ENCODE peak calls at places on chromosome 10, in five cellular contexts. Z is HCT116, H is upper lobe of left lung, Y is stomach, V is transverse colon. R is an unnamed sample. For H3K4me1, the result is how much of the 10 kb centered on the place peaks cover.

GRCh38 chr10:36345770-36346169 is 703.7 kb upstream of the FZD8 start:
- DNase-seq in Z (no peak), Y (no peak), V (no peak), H (no peak), R (no peak)

GRCh38 chr10:11285171-11285570 is 267.5 kb downstream of the CELF2 start:
- DNase-seq in V (no peak), Y (no peak), H (no peak), Z (no peak), R (no peak)

GRCh38 chr10:97575101-97575668 is 2.6 kb downstream of the ANKRD2 start:
- DNase-seq in H (no peak), Z (no peak), V (no peak), Y (no peak), R (no peak)

GRCh38 chr10:98186681-98187080 is 52.2 kb downstream of the R3HCC1L start:
- DNase-seq in Y (no peak), Z (no peak), V (no peak), H (no peak), R (no peak)

GRCh38 chr10:122239578-122240257 is 31.4 kb upstream of the BTBD16 start:
- DNase-seq in Y (no peak), H (no peak), Z (no peak), V (no peak), R (no peak)

GRCh38 chr10:4095171-4095570 is 310.2 kb upstream of the KLF6 start:
- DNase-seq in V (no peak), Z (no peak), H (no peak), Y (no peak), R (no peak)

GRCh38 chr10:77333610-77334340 is 303.8 kb downstream of the KCNMA1 start:
- DNase-seq in V (no peak), Y (no peak), H (no peak), Z (no peak), R (no peak)

GRCh38 chr10:117411440-117412428 is 36.5 kb upstream of the PDZD8 start:
- DNase-seq in V (no peak), Y (peak), Z (no peak), H (peak), R (no peak)

GRCh38 chr10:89090760-89091455 is 100.3 kb downstream of the FAS start:
- DNase-seq in H (no peak), V (no peak), Y (no peak), Z (no peak), R (no peak)

GRCh38 chr10:14653271-14654161 is 121.2 kb downstream of the FAM107B start:
- DNase-seq in Z (no peak), V (no peak), Y (peak), H (no peak), R (no peak)

GRCh38 chr10:18501198-18501597 is 150.2 kb downstream of the NSUN6 start:
- DNase-seq in H (no peak), V (no peak), Y (no peak), Z (no peak), R (no peak)

GRCh38 chr10:17737021-17737965 is 14.7 kb upstream of the TMEM236 start:
- DNase-seq in Y (peak), V (no peak), H (no peak), Z (no peak), R (no peak)

GRCh38 chr10:64156131-64156530 is 634.9 kb downstream of the REEP3 start:
- DNase-seq in Z (no peak), Y (no peak), V (no peak), H (no peak), R (no peak)

GRCh38 chr10:96493871-96494525 is 19.7 kb downstream of the TLL2 start:
- DNase-seq in Z (no peak), V (no peak), Y (no peak), H (peak), R (no peak)

GRCh38 chr10:102931643-102932042 is 13.5 kb downstream of the CNNM2 start:
- DNase-seq in Y (no peak), Z (no peak), H (no peak), V (no peak), R (no peak)

GRCh38 chr10:2589226-2589625 is 478.1 kb upstream of the PFKP start:
- DNase-seq in Z (no peak), V (no peak), H (no peak), Y (no peak), R (no peak)

GRCh38 chr10:96497391-96497790 is 16.3 kb downstream of the TLL2 start:
- DNase-seq in Y (no peak), Z (no peak), V (no peak), H (no peak), R (no peak)

GRCh38 chr10:97543025-97543546 is 29.5 kb upstream of the ANKRD2 start:
- DNase-seq in Y (peak), H (no peak), Z (peak), V (peak), R (peak)

GRCh38 chr10:1249142-1249541 is 193.0 kb downstream of the WDR37 start:
- DNase-seq in H (no peak), Z (no peak), V (no peak), Y (no peak), R (no peak)

GRCh38 chr10:120587061-120587460 is 130.0 kb downstream of the PLPP4 start:
- DNase-seq in H (no peak), Z (no peak), V (no peak), Y (no peak), R (no peak)

GRCh38 chr10:47380341-47381215 is 3.5 kb downstream of the ZNF488 start:
- DNase-seq in V (peak), Z (no peak), H (no peak), Y (peak), R (no peak)

GRCh38 chr10:132826524-132827422 is 40.8 kb upstream of the NKX6-2 start:
- DNase-seq in H (no peak), Y (peak), V (no peak), Z (no peak), R (no peak)

GRCh38 chr10:34016541-34016940 is 682.1 kb upstream of the NRP1 start:
- DNase-seq in Y (no peak), Z (no peak), H (no peak), V (no peak), R (no peak)

GRCh38 chr10:61896854-61897661 is 4.4 kb upstream of the ARID5B start:
- DNase-seq in Z (peak), V (peak), Y (peak), H (peak), R (peak)

GRCh38 chr10:106107711-106108110 is 1056.8 kb downstream of the SORCS1 start:
- DNase-seq in V (no peak), Z (no peak), Y (no peak), H (no peak), R (no peak)

GRCh38 chr10:132480356-132480755 is 57.2 kb upstream of the INPP5A start:
- DNase-seq in V (no peak), H (no peak), Y (no peak), Z (no peak), R (no peak)

GRCh38 chr10:11798862-11799735 is 24.1 kb upstream of the PROSER2 start:
- DNase-seq in V (no peak), Y (no peak), H (peak), Z (no peak), R (no peak)

GRCh38 chr10:22655312-22655973 is 58.9 kb downstream of the PIP4K2A start:
- DNase-seq in Z (no peak), H (no peak), V (no peak), Y (no peak), R (peak)

GRCh38 chr10:1255166-1255565 is 199.0 kb downstream of the WDR37 start:
- DNase-seq in Y (no peak), H (no peak), Z (no peak), V (no peak), R (no peak)

GRCh38 chr10:68208424-68209042 is 23.4 kb downstream of the ATOH7 start:
- DNase-seq in V (peak), Y (peak), H (no peak), Z (peak), R (no peak)

GRCh38 chr10:86536294-86536861 is 14.8 kb upstream of the WAPL start:
- DNase-seq in V (peak), Y (no peak), Z (no peak), H (peak), R (no peak)

GRCh38 chr10:86533328-86533727 is 11.7 kb upstream of the WAPL start:
- DNase-seq in Z (no peak), H (no peak), V (no peak), Y (no peak), R (no peak)

GRCh38 chr10:86538547-86538946 is 17.0 kb upstream of the WAPL start:
- DNase-seq in Y (no peak), Z (no peak), H (no peak), V (peak), R (no peak)

DNA sequence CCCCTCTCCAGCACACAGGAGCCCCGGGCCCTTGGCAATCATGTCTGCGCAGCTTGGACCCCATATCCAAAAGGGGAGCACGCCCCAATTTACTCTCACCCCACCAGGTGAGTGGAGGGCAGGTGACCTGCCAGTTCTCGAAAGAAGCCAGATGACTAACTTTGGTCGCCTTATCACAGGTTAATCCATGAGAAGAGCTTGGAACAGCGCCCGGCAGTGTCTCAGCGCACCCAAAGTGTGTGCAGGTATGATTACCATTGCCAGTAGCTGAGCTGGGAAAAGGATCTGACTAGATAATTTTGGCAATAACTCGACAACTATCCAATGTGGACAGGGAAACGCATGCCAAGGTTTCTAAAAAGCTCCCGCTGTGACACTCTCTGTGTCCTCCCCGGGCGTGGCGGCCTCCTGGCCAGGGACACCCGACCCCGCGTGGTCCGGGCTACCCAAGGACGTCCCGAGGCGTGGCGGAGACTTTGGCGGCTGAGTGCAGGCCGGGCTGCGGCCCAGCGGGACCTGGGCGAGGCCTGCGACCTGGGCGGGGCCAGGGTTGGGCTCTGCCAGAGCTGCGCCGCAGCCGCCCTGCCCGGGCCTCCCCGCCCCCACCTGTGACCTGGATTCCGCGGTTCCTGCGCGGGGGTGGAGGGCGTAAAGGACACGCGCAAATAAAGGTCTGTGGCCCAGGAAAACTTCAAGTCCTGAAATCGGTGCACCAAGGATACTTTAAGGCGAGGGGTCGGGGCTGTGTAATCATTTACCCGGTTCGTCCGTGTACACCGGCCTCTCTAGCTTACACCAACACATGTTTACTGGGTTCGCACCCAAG is 13.7 kb upstream of the WAPL start:
- DNase-seq in V (peak), Y (peak), Z (peak), H (peak), R (peak)
- TF ChIP-seq POLR2AphosphoS5 in V (peak), Y (peak), Z (peak), H (peak), R (peak)

DNA sequence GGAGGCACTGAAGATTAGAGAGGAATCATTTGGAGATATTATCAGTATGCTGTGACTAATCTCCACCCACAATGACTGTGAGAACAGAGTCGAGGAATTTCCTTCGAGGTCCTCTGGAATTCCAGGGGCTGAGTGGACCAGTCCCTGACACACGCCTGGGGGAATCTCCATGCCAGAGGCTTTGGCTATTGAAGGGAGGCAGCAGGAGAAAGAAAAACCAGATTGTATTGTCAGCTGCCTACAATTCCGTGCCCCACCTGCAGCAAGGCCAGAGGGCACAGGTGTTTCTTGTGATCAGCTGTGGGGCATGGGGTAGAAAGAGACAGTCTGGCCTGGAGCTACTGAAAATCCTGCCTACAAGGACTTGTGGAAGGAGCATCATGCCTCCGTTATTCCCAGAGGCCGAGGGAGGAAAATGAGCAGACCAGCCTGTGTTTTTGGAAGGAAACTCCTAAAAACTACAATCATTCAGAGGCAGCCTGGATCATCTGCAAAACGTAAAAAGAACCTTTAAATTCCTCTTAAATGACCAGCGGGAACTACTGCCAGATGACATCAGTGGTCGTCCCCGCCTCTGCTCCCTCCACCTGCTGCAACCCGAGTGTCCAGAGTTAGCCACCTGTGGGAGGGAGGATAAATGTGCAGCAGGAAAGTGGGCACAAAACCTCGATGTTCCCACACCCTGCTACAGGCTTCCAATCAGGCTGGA is 25.4 kb upstream of the ANK3 start:
- DNase-seq in Z (no peak), H (no peak), V (no peak), Y (no peak), R (no peak)
- H3K4me1 ChIP-seq in Z (under half), H (under half), V (under half), Y (under half), R (under half)

DNA sequence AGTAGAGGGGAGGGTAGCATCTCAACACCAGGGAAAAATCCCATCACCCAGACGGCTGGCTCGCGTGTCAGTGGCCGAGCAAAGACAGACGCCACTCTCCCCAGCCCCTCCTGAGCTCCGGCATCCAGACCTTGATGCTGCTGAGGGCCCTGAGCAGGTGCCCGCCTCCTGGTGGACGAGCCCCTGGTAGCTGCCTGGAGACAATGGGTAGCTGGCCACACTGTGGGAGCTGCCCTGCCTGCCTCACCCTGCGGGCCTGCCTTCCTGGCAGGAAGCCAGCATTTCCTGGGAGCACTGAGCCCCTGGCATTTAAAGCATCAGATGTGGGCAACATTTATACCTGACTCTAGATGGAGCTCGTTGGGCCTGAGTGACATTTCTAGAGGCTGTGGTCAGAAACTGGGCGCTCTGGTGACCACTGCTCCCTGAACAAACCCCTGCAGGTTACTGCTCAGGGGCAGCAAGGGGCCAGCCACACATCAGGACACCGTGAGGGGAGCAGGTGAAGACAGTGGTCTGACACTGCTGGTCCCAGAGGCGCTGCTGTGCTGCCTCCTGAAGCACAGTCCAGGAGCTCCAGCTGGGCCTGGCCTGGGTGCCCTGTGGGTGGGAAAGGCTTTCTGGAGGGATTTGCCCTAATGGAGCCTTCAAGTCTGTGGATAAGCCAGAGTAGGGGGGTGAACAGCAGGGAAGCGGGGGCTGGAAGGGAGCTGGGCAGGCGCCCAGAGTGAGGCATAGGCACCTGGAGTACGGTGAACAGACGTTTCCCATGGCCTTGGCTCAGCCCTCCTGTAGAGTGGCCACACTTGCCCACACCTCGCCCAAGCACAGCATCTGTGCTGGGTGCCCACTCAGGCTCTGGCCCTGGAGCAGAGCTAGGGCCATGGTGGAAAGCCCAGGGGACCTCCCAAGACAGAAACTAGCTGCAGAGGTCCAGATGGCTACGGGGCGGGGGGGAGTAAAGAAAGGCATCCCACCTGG is 138.7 kb downstream of the MAPK8 start:
- DNase-seq in Z (no peak), V (no peak), Y (peak), H (peak), R (no peak)
- TF ChIP-seq CTCF in Z (no peak), V (no peak), Y (no peak), H (no peak), R (no peak)

GRCh38 chr10:5490032-5490431 is 9.3 kb downstream of the CALML5 start:
- DNase-seq in Z (no peak), H (no peak), V (no peak), Y (no peak), R (no peak)
- TF ChIP-seq POLR2AphosphoS5 in Z (no peak), H (no peak), V (no peak), Y (no peak), R (no peak)

GRCh38 chr10:10053051-10053450 is 964.6 kb upstream of the CELF2 start:
- DNase-seq in Z (no peak), V (no peak), Y (no peak), H (no peak), R (no peak)
- H3K4me1 ChIP-seq in Z (under half), V (under half), Y (under half), H (under half), R (under half)

GRCh38 chr10:93977442-93977841 is 16.3 kb upstream of the PLCE1 start:
- DNase-seq in H (no peak), Y (no peak), Z (no peak), V (no peak), R (no peak)
- TF ChIP-seq CTCF in H (no peak), Y (no peak), Z (no peak), V (no peak), R (peak)

GRCh38 chr10:128853537-128853936 is 613.5 kb upstream of the MGMT start:
- DNase-seq in V (no peak), Z (no peak), Y (no peak), H (no peak), R (no peak)

GRCh38 chr10:128852449-128852848 is 614.6 kb upstream of the MGMT start:
- DNase-seq in H (no peak), V (no peak), Y (no peak), Z (no peak), R (no peak)

GRCh38 chr10:128852902-128853301 is 614.1 kb upstream of the MGMT start:
- DNase-seq in V (no peak), Z (no peak), H (no peak), Y (no peak), R (no peak)

GRCh38 chr10:128855656-128856428 is 611.2 kb upstream of the MGMT start:
- DNase-seq in Z (no peak), H (no peak), V (no peak), Y (no peak), R (no peak)

GRCh38 chr10:128854965-128855364 is 612.1 kb upstream of the MGMT start:
- DNase-seq in H (no peak), Y (peak), Z (no peak), V (peak), R (no peak)
- TF ChIP-seq POLR2AphosphoS5 in H (no peak), Y (peak), Z (no peak), V (no peak), R (no peak)

GRCh38 chr10:112966191-112966855 is 16.3 kb downstream of the TCF7L2 start:
- DNase-seq in H (no peak), Z (no peak), V (no peak), Y (no peak), R (no peak)
- H3K4me1 ChIP-seq in H (under half), Z (under half), V (under half), Y (half or more), R (half or more)